ENCODE peak calls at places on chromosomes 12 and 14, in ten cellular contexts. U is nephron progenitor cell; W is NCI-H524 treated with DMSO at 0.1 percent for 48 hours; F is left ventricle myocardium inferior; Q is HT1080; S is RWPE2; V is effector CD4-positive, alpha-beta T cell; R is stimulated activated CD8-positive, alpha-beta memory T cell treated with anti-CD3 and anti-CD28 coated beads, Interleukin-4, amount 100 ng/mL, for 1 hour; C is ACHN; Z is T-cell. B is an unnamed sample.

GRCh38 chr14:91371011-91371989 is 46.3 kb downstream of the CCDC88C start:
- DNase-seq in W (no peak), V (no peak), F (no peak), S (no peak), Z (no peak), Q (no peak), R (no peak), C (no peak), U (no peak), B (no peak)

GRCh38 chr12:27866382-27867101 is 86.5 kb upstream of the MANSC4 start:
- DNase-seq in F (no peak), Q (no peak), R (no peak), S (no peak), V (no peak), U (no peak), C (peak), Z (no peak), W (peak), B (peak)

GRCh38 chr12:32444895-32445294 is 45.5 kb downstream of the FGD4 start:
- DNase-seq in V (no peak), Q (peak), Z (no peak), S (no peak), C (peak), F (no peak), R (no peak), W (no peak), U (no peak), B (peak)

GRCh38 chr14:77542349-77543239 is 44.0 kb upstream of the ISM2 start:
- DNase-seq in Q (peak), F (no peak), W (no peak), S (no peak), C (no peak), R (no peak), U (no peak), V (no peak), Z (no peak), B (peak)

GRCh38 chr14:72568296-72568992 is 325.5 kb downstream of the DPF3 start:
- DNase-seq in Q (no peak), W (no peak), Z (no peak), F (no peak), C (no peak), R (no peak), U (no peak), V (no peak), S (no peak), B (no peak)

GRCh38 chr14:77036484-77037337 is 8.2 kb upstream of the IRF2BPL start:
- DNase-seq in U (no peak), C (no peak), S (no peak), F (no peak), Z (no peak), V (no peak), W (no peak), Q (no peak), R (no peak), B (no peak)

GRCh38 chr12:116280590-116281290 is 3.2 kb upstream of the MED13L start:
- DNase-seq in Q (no peak), Z (no peak), V (no peak), W (no peak), S (no peak), R (no peak), C (no peak), F (no peak), U (no peak), B (no peak)

GRCh38 chr12:112750971-112751370 is 40.6 kb upstream of the RPH3A start:
- DNase-seq in C (peak), V (no peak), Q (peak), F (no peak), R (no peak), U (no peak), S (no peak), W (no peak), Z (no peak), B (peak)

GRCh38 chr12:113241191-113242017 is 20.1 kb downstream of the TPCN1 start:
- DNase-seq in R (no peak), Z (no peak), C (peak), W (peak), U (no peak), Q (no peak), V (no peak), F (no peak), S (no peak), B (no peak)

GRCh38 chr12:52206309-52207040 is 14.7 kb upstream of the KRT80 start:
- DNase-seq in C (no peak), Z (no peak), F (no peak), W (no peak), V (no peak), Q (no peak), S (peak), U (no peak), R (no peak), B (peak)

GRCh38 chr12:128637616-128638606 is 185.8 kb downstream of the SLC15A4 start:
- DNase-seq in C (no peak), Q (no peak), R (no peak), F (no peak), V (no peak), S (no peak), Z (no peak), U (no peak), W (peak), B (no peak)

GRCh38 chr12:42421844-42422779 is 96.1 kb downstream of the PPHLN1 start:
- DNase-seq in U (no peak), Q (peak), C (no peak), R (no peak), S (no peak), W (no peak), Z (no peak), F (no peak), V (no peak), B (peak)

GRCh38 chr12:12685305-12685704 is 10.7 kb downstream of the GPR19 start:
- DNase-seq in Q (no peak), C (no peak), U (no peak), F (no peak), Z (no peak), S (no peak), V (no peak), W (no peak), R (no peak), B (no peak)